ENCODE peak calls at places on chromosomes 16 and 17, in eight cellular contexts. One of them, this sample, is unnamed.

GRCh38 chr16:28293589-28293935 is 1.2 kb downstream of the SBK1 start:
- DNase-seq in HepG2: no peak
- DNase-seq in H1: no peak
- DNase-seq in A549: no peak
- DNase-seq in tibial nerve: no peak
- DNase-seq in SK-N-SH: no peak
- DNase-seq in stomach: no peak
- DNase-seq in ovary: no peak
- DNase-seq in this sample: no peak

GRCh38 chr16:70646260-70647241 is at the start of gene IL34:
- DNase-seq in A549: no peak
- DNase-seq in stomach: no peak
- DNase-seq in SK-N-SH: peak
- DNase-seq in tibial nerve: no peak
- DNase-seq in ovary: peak
- DNase-seq in HepG2: no peak
- DNase-seq in H1: no peak
- DNase-seq in this sample: no peak

GRCh38 chr16:58685084-58685449 is 497 bp upstream of the SLC38A7 start:
- DNase-seq in A549: peak
- DNase-seq in SK-N-SH: no peak
- DNase-seq in stomach: no peak
- DNase-seq in H1: no peak
- DNase-seq in tibial nerve: no peak
- DNase-seq in HepG2: peak
- DNase-seq in ovary: no peak
- DNase-seq in this sample: no peak

GRCh38 chr16:27311449-27311831 is 2.3 kb upstream of the IL4R start:
- DNase-seq in HepG2: no peak
- DNase-seq in stomach: no peak
- DNase-seq in H1: no peak
- DNase-seq in ovary: no peak
- DNase-seq in SK-N-SH: peak
- DNase-seq in tibial nerve: no peak
- DNase-seq in A549: no peak
- DNase-seq in this sample: peak

GRCh38 chr16:57537596-57538234 is 1.3 kb upstream of the CCDC102A start:
- DNase-seq in H1: peak
- DNase-seq in stomach: no peak
- DNase-seq in tibial nerve: no peak
- DNase-seq in HepG2: no peak
- DNase-seq in A549: no peak
- DNase-seq in ovary: no peak
- DNase-seq in SK-N-SH: no peak
- DNase-seq in this sample: peak

GRCh38 chr17:12627177-12627629 is 38.5 kb upstream of the MYOCD start:
- DNase-seq in stomach: peak
- DNase-seq in tibial nerve: peak
- DNase-seq in H1: no peak
- DNase-seq in ovary: peak
- DNase-seq in SK-N-SH: no peak
- DNase-seq in HepG2: peak
- DNase-seq in A549: peak
- DNase-seq in this sample: no peak

GRCh38 chr17:6914711-6915110 is 81.1 kb upstream of the ALOX12 start:
- DNase-seq in HepG2: no peak
- DNase-seq in stomach: no peak
- DNase-seq in H1: no peak
- DNase-seq in ovary: no peak
- DNase-seq in A549: no peak
- DNase-seq in SK-N-SH: no peak
- DNase-seq in tibial nerve: no peak
- DNase-seq in this sample: no peak

GRCh38 chr17:49969134-49969759 is at the start of gene DLX4:
- DNase-seq in ovary: no peak
- DNase-seq in tibial nerve: no peak
- DNase-seq in SK-N-SH: peak
- DNase-seq in HepG2: no peak
- DNase-seq in H1: peak
- DNase-seq in stomach: no peak
- DNase-seq in A549: no peak
- DNase-seq in this sample: no peak

GRCh38 chr17:57528084-57528451 is 217.0 kb downstream of the CCDC182 start:
- DNase-seq in A549: no peak
- DNase-seq in SK-N-SH: no peak
- DNase-seq in ovary: peak
- DNase-seq in HepG2: no peak
- DNase-seq in stomach: no peak
- DNase-seq in H1: no peak
- DNase-seq in tibial nerve: no peak
- DNase-seq in this sample: no peak

GRCh38 chr17:39664581-39665561 is at the start of gene TCAP:
- DNase-seq in H1: no peak
- DNase-seq in SK-N-SH: no peak
- DNase-seq in A549: no peak
- DNase-seq in stomach: no peak
- DNase-seq in tibial nerve: no peak
- DNase-seq in HepG2: no peak
- DNase-seq in ovary: no peak
- DNase-seq in this sample: no peak

GRCh38 chr17:5815396-5815795 is 231.1 kb upstream of the NLRP1 start:
- DNase-seq in ovary: no peak
- DNase-seq in SK-N-SH: no peak
- DNase-seq in A549: no peak
- DNase-seq in stomach: no peak
- DNase-seq in H1: no peak
- DNase-seq in tibial nerve: no peak
- DNase-seq in HepG2: no peak
- DNase-seq in this sample: no peak

GRCh38 chr17:9684955-9685621 is 39.8 kb downstream of the USP43 start:
- DNase-seq in H1: no peak
- DNase-seq in tibial nerve: no peak
- DNase-seq in ovary: no peak
- DNase-seq in SK-N-SH: no peak
- DNase-seq in stomach: no peak
- DNase-seq in HepG2: peak
- DNase-seq in A549: peak
- DNase-seq in this sample: no peak

GRCh38 chr16:19710191-19710908 is 7.7 kb downstream of the KNOP1 start:
- DNase-seq in A549: no peak
- DNase-seq in ovary: no peak
- DNase-seq in tibial nerve: no peak
- DNase-seq in HepG2: no peak
- DNase-seq in stomach: no peak
- DNase-seq in H1: no peak
- DNase-seq in SK-N-SH: no peak
- DNase-seq in this sample: no peak

DNA sequence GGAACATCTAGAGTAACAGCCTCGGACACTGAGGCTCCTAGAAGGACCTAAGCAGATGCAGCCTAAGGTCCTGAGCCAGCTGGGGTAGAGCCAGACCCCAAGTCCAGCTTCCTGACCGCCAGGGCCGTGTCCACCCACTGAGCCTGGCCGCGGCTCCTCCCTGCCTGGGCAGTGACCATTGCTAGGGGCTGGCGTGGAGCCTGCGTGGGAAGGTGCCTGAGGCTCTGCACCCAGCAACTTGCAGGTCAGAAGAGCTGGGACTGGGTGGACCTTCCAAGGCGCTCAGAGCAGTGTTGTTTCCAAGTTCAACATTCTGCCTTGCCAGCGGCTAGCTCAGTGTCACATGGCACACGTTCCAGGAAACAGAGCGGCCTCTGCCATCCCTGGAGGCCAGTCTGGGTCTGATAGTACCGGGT is 209.6 kb upstream of the CIBAR2 start:
- DNase-seq in A549: no peak
- DNase-seq in ovary: peak
- DNase-seq in SK-N-SH: peak
- DNase-seq in tibial nerve: peak
- DNase-seq in stomach: peak
- DNase-seq in HepG2: no peak
- DNase-seq in H1: no peak
- DNase-seq in this sample: peak
- TF ChIP-seq EP300 in A549: no peak
- TF ChIP-seq EP300 in ovary: no peak
- TF ChIP-seq EP300 in SK-N-SH: no peak
- TF ChIP-seq EP300 in tibial nerve: peak
- TF ChIP-seq EP300 in stomach: no peak
- TF ChIP-seq EP300 in HepG2: no peak
- TF ChIP-seq EP300 in H1: no peak
- TF ChIP-seq EP300 in this sample: no peak

GRCh38 chr16:30783280-30784109 is 3.5 kb downstream of the ZNF629 start:
- DNase-seq in tibial nerve: no peak
- DNase-seq in HepG2: no peak
- DNase-seq in stomach: no peak
- DNase-seq in H1: no peak
- DNase-seq in A549: no peak
- DNase-seq in SK-N-SH: no peak
- DNase-seq in ovary: no peak
- DNase-seq in this sample: no peak

GRCh38 chr16:30786115-30786935 is 680 bp downstream of the ZNF629 start:
- DNase-seq in stomach: peak
- DNase-seq in tibial nerve: no peak
- DNase-seq in H1: peak
- DNase-seq in A549: peak
- DNase-seq in SK-N-SH: peak
- DNase-seq in ovary: peak
- DNase-seq in HepG2: peak
- DNase-seq in this sample: no peak

GRCh38 chr16:30784215-30784614 is 2.8 kb downstream of the ZNF629 start:
- DNase-seq in HepG2: no peak
- DNase-seq in stomach: no peak
- DNase-seq in ovary: no peak
- DNase-seq in SK-N-SH: no peak
- DNase-seq in H1: no peak
- DNase-seq in tibial nerve: no peak
- DNase-seq in A549: no peak
- DNase-seq in this sample: no peak

GRCh38 chr16:30786936-30787612 is at the start of gene ZNF629:
- DNase-seq in A549: peak
- DNase-seq in H1: peak
- DNase-seq in ovary: peak
- DNase-seq in tibial nerve: peak
- DNase-seq in SK-N-SH: peak
- DNase-seq in stomach: peak
- DNase-seq in HepG2: peak
- DNase-seq in this sample: peak

DNA sequence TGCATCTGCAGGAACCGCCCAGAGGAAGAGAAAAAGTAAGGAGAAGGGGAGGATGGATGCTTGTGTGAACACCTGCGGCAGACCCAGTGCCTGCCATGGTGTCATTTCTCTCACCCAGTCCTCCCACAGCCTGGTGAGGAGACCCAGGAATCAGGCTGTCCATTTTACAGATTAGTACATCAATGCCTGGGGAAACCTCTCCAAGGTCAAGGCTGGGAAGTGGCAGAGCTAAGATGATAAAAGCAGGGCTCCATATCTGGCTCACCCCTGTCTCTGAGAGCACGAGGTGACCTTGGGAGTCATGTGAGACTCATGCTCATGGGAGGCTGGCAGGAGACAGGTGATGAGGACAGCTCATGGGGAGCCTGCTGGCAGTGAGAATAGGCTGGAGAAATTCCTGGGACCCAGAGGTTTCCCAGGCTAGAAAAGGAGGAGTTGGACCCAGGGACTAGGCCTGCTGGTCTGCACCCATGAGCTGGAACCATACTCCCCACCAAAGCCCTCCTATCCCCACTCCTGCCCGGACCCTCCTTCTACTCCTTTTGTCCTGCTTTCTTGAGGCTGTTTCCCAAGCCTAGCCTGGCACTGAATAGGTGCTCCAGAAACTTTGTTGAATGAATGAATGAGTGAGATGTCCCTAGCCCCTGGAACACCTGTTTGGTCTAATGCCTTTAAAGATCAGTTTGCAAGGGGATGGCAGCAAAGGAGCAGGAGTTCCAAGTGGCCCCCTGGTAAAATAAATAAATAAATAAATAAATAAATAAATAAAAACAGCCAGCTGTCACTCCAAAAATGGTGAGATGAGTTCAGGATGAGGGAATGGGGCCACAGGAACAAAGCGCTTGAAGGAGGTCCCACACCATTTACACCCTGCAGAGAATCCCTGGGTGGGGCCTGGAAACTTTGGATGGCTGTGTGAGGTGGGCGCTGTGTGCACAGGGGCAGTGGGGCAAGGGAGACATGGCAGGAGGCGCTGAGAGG is 1.6 kb downstream of the ZNF629 start:
- DNase-seq in tibial nerve: no peak
- DNase-seq in stomach: no peak
- DNase-seq in HepG2: no peak
- DNase-seq in A549: no peak
- DNase-seq in H1: no peak
- DNase-seq in SK-N-SH: no peak
- DNase-seq in ovary: no peak
- DNase-seq in this sample: no peak
- H3K4me3 ChIP-seq in tibial nerve: peak
- H3K4me3 ChIP-seq in stomach: peak
- H3K4me3 ChIP-seq in HepG2: peak
- H3K4me3 ChIP-seq in A549: peak
- H3K4me3 ChIP-seq in H1: peak
- H3K4me3 ChIP-seq in SK-N-SH: peak
- H3K4me3 ChIP-seq in ovary: no peak
- H3K4me3 ChIP-seq in this sample: peak

GRCh38 chr17:41629316-41629715 is 4.9 kb upstream of the KRT17 start:
- DNase-seq in stomach: no peak
- DNase-seq in SK-N-SH: no peak
- DNase-seq in H1: no peak
- DNase-seq in tibial nerve: no peak
- DNase-seq in A549: no peak
- DNase-seq in HepG2: no peak
- DNase-seq in ovary: no peak
- DNase-seq in this sample: no peak
- TF ChIP-seq EP300 in stomach: no peak
- TF ChIP-seq EP300 in SK-N-SH: no peak
- TF ChIP-seq EP300 in H1: no peak
- TF ChIP-seq EP300 in tibial nerve: no peak
- TF ChIP-seq EP300 in A549: no peak
- TF ChIP-seq EP300 in HepG2: no peak
- TF ChIP-seq EP300 in ovary: no peak
- TF ChIP-seq EP300 in this sample: no peak

DNA sequence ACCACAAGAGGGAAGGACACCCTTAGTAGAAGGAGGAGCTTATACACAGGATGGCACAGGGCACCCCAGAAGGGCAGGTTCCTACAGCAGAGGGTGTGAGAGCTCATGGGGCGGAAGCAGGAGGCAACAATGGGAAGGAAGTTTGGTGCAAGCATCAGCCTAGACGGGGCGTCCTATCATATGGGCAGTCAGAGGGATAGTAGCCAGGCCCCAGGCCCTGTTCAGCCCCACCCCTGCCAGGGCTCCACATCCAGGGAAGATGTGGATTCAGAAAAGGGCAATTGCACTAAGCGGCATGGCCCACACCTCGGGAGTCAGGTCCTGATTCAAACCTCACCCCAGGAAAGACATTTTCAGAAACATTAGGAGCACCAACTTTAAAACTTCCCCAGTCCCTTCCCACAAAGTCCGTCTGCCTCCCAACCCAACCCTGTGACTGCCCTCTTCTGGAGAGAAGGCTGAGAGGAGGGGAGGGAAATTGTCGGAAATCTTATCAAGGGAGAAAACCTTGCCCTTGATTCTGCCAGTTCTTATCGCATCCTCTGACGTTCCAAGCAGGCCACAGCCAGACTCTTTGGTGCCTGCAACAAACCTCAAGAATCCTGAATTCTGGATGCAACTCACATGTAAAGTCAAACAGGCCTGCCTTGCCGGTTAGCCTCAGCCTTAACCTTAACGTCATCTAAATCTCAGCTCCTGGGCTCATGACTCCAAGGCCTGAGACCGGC is 198.8 kb upstream of the CDH5 start:
- DNase-seq in SK-N-SH: no peak
- DNase-seq in stomach: no peak
- DNase-seq in A549: no peak
- DNase-seq in H1: no peak
- DNase-seq in ovary: no peak
- DNase-seq in HepG2: no peak
- DNase-seq in tibial nerve: no peak
- DNase-seq in this sample: no peak
- H3K4me3 ChIP-seq in SK-N-SH: no peak
- H3K4me3 ChIP-seq in stomach: no peak
- H3K4me3 ChIP-seq in A549: no peak
- H3K4me3 ChIP-seq in H1: no peak
- H3K4me3 ChIP-seq in ovary: no peak
- H3K4me3 ChIP-seq in HepG2: no peak
- H3K4me3 ChIP-seq in tibial nerve: no peak
- H3K4me3 ChIP-seq in this sample: no peak

This sample was measured in suprapubic skin.